ENCODE peak calls at places on chromosomes 7 and 10, in six cellular contexts. A, Y, O, F, N and K are unnamed samples.

GRCh38 chr7:78090616-78091015 is 292.0 kb downstream of the PHTF2 start:
- DNase-seq in A (no peak), Y (no peak), O (no peak), F (no peak), N (no peak), K (no peak)

GRCh38 chr7:54841772-54842707 is 83.0 kb upstream of the SEC61G start:
- DNase-seq in A (peak), Y (peak), O (peak), F (peak), N (no peak), K (peak)

GRCh38 chr10:28875535-28876208 is 198.4 kb downstream of the BAMBI start:
- DNase-seq in A (peak), Y (peak), O (no peak), F (no peak), N (peak), K (no peak)

GRCh38 chr7:105269397-105269796 is 119.3 kb downstream of the SRPK2 start:
- DNase-seq in A (no peak), Y (no peak), O (no peak), F (no peak), N (no peak), K (no peak)

GRCh38 chr10:31875608-31876007 is 53.0 kb downstream of the ARHGAP12 start:
- DNase-seq in A (no peak), Y (no peak), O (no peak), F (no peak), N (no peak), K (no peak)

GRCh38 chr7:107708956-107709355 is 35.0 kb upstream of the CBLL1 start:
- DNase-seq in A (no peak), Y (no peak), O (no peak), F (no peak), N (no peak), K (no peak)

GRCh38 chr7:12062062-12062461 is 149.0 kb upstream of the TMEM106B start:
- DNase-seq in A (no peak), Y (no peak), O (no peak), F (no peak), N (no peak), K (no peak)

GRCh38 chr7:46450871-46451270 is 529.8 kb upstream of the IGFBP3 start:
- DNase-seq in A (no peak), Y (peak), O (no peak), F (no peak), N (no peak), K (peak)

GRCh38 chr7:54932818-54933543 is 85.8 kb upstream of the EGFR start:
- DNase-seq in A (peak), Y (peak), O (peak), F (peak), N (peak), K (peak)

GRCh38 chr10:89342219-89342966 is 14.6 kb downstream of the IFIT3 start:
- DNase-seq in A (no peak), Y (peak), O (no peak), F (no peak), N (peak), K (peak)

GRCh38 chr10:30756896-30757295 is 127.3 kb upstream of the LYZL2 start:
- DNase-seq in A (no peak), Y (no peak), O (no peak), F (no peak), N (no peak), K (no peak)

GRCh38 chr7:2014391-2015241 is 218.1 kb downstream of the MAD1L1 start:
- DNase-seq in A (no peak), Y (no peak), O (no peak), F (no peak), N (peak), K (no peak)

DNA sequence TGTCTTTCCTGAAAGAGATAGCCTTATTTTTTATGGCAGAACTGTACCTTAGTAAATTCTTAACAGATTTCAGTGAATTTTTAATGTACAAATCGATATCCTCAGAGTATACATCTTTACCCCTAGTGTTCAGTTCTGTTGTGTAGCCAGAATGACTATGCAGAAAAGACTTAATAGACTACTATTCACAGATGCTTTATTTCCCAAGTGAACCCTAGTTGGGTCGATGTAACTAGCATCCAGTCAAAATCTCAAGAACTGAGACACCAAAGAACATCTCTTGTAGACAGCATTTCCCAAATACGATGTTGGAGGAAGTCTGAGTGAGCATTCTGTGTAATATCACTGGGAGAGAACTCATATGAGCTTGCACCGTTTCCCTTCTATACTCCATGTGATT is 1.5 kb downstream of the AKR1C3 start:
- DNase-seq in A (no peak), Y (no peak), O (no peak), F (no peak), N (no peak), K (peak)
- H3K4me3 ChIP-seq in A (no peak), Y (no peak), O (no peak), F (no peak), N (no peak), K (peak)

GRCh38 chr10:60385399-60385738 is 4.3 kb downstream of the ANK3 start:
- DNase-seq in A (no peak), Y (no peak), O (no peak), F (no peak), N (no peak), K (peak)
- TF ChIP-seq CTCF in A (no peak), Y (no peak), O (no peak), F (no peak), N (no peak), K (no peak)

GRCh38 chr7:33876600-33877274 is 28.6 kb upstream of the BMPER start:
- DNase-seq in A (no peak), Y (no peak), O (no peak), F (no peak), N (no peak), K (peak)

GRCh38 chr7:33872870-33873269 is 32.5 kb upstream of the BMPER start:
- DNase-seq in A (peak), Y (no peak), O (no peak), F (no peak), N (no peak), K (no peak)

GRCh38 chr7:33874943-33875342 is 30.4 kb upstream of the BMPER start:
- DNase-seq in A (no peak), Y (peak), O (no peak), F (no peak), N (no peak), K (peak)

GRCh38 chr7:33873518-33873917 is 31.8 kb upstream of the BMPER start:
- DNase-seq in A (no peak), Y (peak), O (no peak), F (no peak), N (no peak), K (peak)

GRCh38 chr7:33873981-33874750 is 31.2 kb upstream of the BMPER start:
- DNase-seq in A (no peak), Y (peak), O (no peak), F (no peak), N (no peak), K (peak)
- H3K4me3 ChIP-seq in A (no peak), Y (no peak), O (no peak), F (no peak), N (no peak), K (no peak)

GRCh38 chr10:73218466-73219191 is 28.4 kb downstream of the DNAJC9 start:
- DNase-seq in A (peak), Y (no peak), O (no peak), F (no peak), N (no peak), K (peak)
- TF ChIP-seq CTCF in A (peak), Y (peak), O (no peak), F (peak), N (no peak), K (peak)

DNA sequence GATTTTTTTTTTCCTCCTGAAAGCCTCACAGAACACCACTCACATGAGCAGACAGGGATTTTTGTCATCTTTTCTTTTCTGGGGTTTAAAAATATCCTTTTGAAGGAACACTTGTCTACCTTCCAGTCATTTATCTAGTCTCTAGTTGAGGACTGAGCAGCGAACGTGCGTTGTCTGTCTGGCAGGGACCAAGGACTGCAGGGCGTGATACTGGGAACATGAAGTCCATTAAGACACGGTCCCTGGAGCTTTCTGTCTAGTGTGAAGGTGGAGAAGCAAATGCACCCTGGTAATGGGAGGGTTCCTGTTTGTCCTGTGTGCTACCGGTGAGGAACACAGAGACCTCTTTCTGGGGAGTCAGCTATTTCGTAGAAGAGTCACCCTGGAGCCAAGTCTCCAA is 207.4 kb downstream of the TMEM178B start:
- DNase-seq in A (no peak), Y (no peak), O (no peak), F (no peak), N (no peak), K (no peak)
- H3K4me3 ChIP-seq in A (no peak), Y (no peak), O (no peak), F (no peak), N (no peak), K (no peak)